ENCODE peak calls at places on chromosomes 4 and X, in six cellular contexts. C, N, M, I, W and U are unnamed samples.

GRCh38 chr4:19134685-19135084 is 1113.1 kb upstream of the LCORL start:
- DNase-seq in C (no peak), N (no peak), M (no peak), I (no peak), W (no peak), U (no peak)

GRCh38 chrX:108019382-108019857 is 25.4 kb upstream of the VSIG1 start:
- DNase-seq in C (no peak), N (no peak), M (peak; percentile 27), I (no peak), W (no peak), U (no peak)

GRCh38 chrX:30949554-30949953 is 60.5 kb upstream of the TAB3 start:
- DNase-seq in C (no peak), N (no peak), M (no peak), I (no peak), W (no peak), U (no peak)

GRCh38 chrX:1481636-1482529 is 29.2 kb upstream of the ASMTL start:
- DNase-seq in C (peak; percentile 85), N (no peak), M (peak; percentile 70), I (peak; percentile 51), W (peak; percentile 71), U (no peak)

GRCh38 chr4:40199999-40200880 is 3.4 kb downstream of the RHOH start:
- DNase-seq in C (no peak), N (no peak), M (peak; percentile 51), I (peak; percentile 41), W (no peak), U (no peak)

GRCh38 chr4:98055800-98056501 is 87.3 kb downstream of the STPG2 start:
- DNase-seq in C (no peak), N (no peak), M (no peak), I (no peak), W (no peak), U (no peak)

GRCh38 chr4:66575024-66575696 is 904.9 kb upstream of the EPHA5 start:
- DNase-seq in C (peak; percentile 76), N (no peak), M (no peak), I (peak; percentile 96), W (no peak), U (peak; percentile 92)

GRCh38 chrX:24979081-24979480 is 36.7 kb downstream of the ARX start:
- DNase-seq in C (no peak), N (no peak), M (no peak), I (no peak), W (no peak), U (no peak)

GRCh38 chr4:7863911-7864681 is 75.6 kb downstream of the AFAP1 start:
- DNase-seq in C (no peak), N (no peak), M (peak; percentile 38), I (no peak), W (no peak), U (no peak)

GRCh38 chr4:8295471-8295870 is 25.9 kb downstream of the HTRA3 start:
- DNase-seq in C (no peak), N (no peak), M (no peak), I (no peak), W (peak; percentile 46), U (peak; percentile 29)

GRCh38 chr4:15756361-15756861 is 21.7 kb upstream of the CD38 start:
- DNase-seq in C (peak; percentile 44), N (no peak), M (peak; percentile 72), I (peak; percentile 75), W (no peak), U (no peak)

GRCh38 chr4:115154826-115155225 is 41.4 kb upstream of the NDST4 start:
- DNase-seq in C (no peak), N (peak; percentile 15), M (no peak), I (no peak), W (no peak), U (no peak)
- H3K4me1 ChIP-seq in C (peaks cover 12% of the 10 kb centered on the region), N (no peaks in the 10 kb centered on the region), M (no peaks in the 10 kb centered on the region), I (no peaks in the 10 kb centered on the region), W (no peaks in the 10 kb centered on the region), U (no peaks in the 10 kb centered on the region)

GRCh38 chr4:158825443-158826036 is 56.7 kb downstream of the FNIP2 start:
- DNase-seq in C (no peak), N (no peak), M (no peak), I (no peak), W (no peak), U (no peak)
- H3K4me1 ChIP-seq in C (peaks cover 62% of the 10 kb centered on the region), N (no peaks in the 10 kb centered on the region), M (no peaks in the 10 kb centered on the region), I (peaks cover 18% of the 10 kb centered on the region), W (peaks cover 69% of the 10 kb centered on the region), U (peaks cover 3% of the 10 kb centered on the region)

DNA sequence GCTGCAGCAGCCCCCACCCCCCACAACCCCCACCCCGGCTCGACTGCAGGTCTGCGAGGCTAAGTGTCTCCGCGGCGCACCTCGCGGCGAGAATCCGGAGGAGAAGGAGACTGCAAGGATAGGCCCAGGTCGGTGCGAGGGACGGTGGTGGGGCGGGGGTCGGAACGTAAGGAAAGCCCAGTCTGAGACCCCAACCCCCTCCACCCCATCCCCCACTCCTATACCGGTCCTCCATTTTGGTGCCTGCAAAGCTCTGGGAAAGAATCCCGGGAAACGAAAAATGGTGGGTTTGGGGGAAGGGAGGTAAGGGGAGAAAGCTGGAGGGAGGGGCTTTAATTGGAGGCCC is 614 bp downstream of the BEX3 start:
- DNase-seq in C (peak; percentile 51), N (no peak), M (peak; percentile 11), I (peak; percentile 11), W (no peak), U (no peak)
- H3K4me1 ChIP-seq in C (peaks cover 5% of the 10 kb centered on the region), N (no peaks in the 10 kb centered on the region), M (no peaks in the 10 kb centered on the region), I (no peaks in the 10 kb centered on the region), W (no peaks in the 10 kb centered on the region), U (peaks cover 16% of the 10 kb centered on the region)

GRCh38 chrX:9560219-9560618 is 95.4 kb downstream of the TBL1X start:
- DNase-seq in C (no peak), N (no peak), M (no peak), I (no peak), W (no peak), U (no peak)

GRCh38 chrX:9562851-9563250 is 98.0 kb downstream of the TBL1X start:
- DNase-seq in C (peak; percentile 89), N (no peak), M (no peak), I (peak; percentile 90), W (no peak), U (peak; percentile 66)

GRCh38 chrX:9561199-9561598 is 96.3 kb downstream of the TBL1X start:
- DNase-seq in C (no peak), N (no peak), M (no peak), I (no peak), W (no peak), U (no peak)

GRCh38 chrX:9569875-9570274 is 105.0 kb downstream of the TBL1X start:
- DNase-seq in C (peak; percentile 71), N (no peak), M (no peak), I (peak; percentile 88), W (no peak), U (no peak)

DNA sequence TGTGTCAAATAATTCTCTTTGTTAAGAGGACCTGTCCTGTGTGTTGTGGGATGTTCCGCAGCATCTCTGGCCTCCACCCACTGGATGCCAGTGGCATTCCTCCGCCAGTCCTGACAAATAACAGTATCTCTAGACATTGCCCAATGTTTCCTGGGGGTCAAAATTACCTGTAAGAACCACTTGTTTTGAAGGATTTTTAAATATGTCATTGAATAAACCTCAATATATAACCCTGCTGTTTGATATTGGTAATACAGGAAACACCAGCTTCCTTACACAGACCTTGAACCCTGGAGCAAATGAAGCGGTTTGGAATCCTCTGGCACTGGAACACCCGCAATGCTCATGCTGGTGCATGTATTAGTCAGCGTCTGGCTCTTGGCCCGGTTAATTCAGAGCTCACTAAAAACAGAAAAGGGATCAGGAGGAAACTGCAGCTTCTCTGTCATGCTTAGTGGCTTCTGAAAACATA is 101.3 kb downstream of the TBL1X start:
- DNase-seq in C (peak; percentile 82), N (no peak), M (no peak), I (peak; percentile 88), W (no peak), U (peak; percentile 61)
- H3K4me1 ChIP-seq in C (no peaks in the 10 kb centered on the region), N (no peaks in the 10 kb centered on the region), M (peaks cover 19% of the 10 kb centered on the region), I (peaks cover 28% of the 10 kb centered on the region), W (no peaks in the 10 kb centered on the region), U (peaks cover 27% of the 10 kb centered on the region)

GRCh38 chr4:186684220-186684619 is 39.4 kb downstream of the FAT1 start:
- DNase-seq in C (no peak), N (no peak), M (no peak), I (no peak), W (no peak), U (no peak)

GRCh38 chr4:186684889-186685309 is 38.8 kb downstream of the FAT1 start:
- DNase-seq in C (no peak), N (no peak), M (no peak), I (no peak), W (no peak), U (no peak)

GRCh38 chr4:186676531-186677158 is 47.0 kb downstream of the FAT1 start:
- DNase-seq in C (peak; percentile 81), N (no peak), M (no peak), I (peak; percentile 97), W (no peak), U (no peak)

GRCh38 chr4:186685744-186686143 is 37.9 kb downstream of the FAT1 start:
- DNase-seq in C (peak; percentile 84), N (no peak), M (no peak), I (peak; percentile 96), W (no peak), U (no peak)

GRCh38 chr4:186680649-186681048 is 43.0 kb downstream of the FAT1 start:
- DNase-seq in C (no peak), N (no peak), M (no peak), I (no peak), W (no peak), U (no peak)
- H3K4me1 ChIP-seq in C (peaks cover 35% of the 10 kb centered on the region), N (peaks cover 9% of the 10 kb centered on the region), M (no peaks in the 10 kb centered on the region), I (peaks cover 30% of the 10 kb centered on the region), W (peaks cover 2% of the 10 kb centered on the region), U (peaks cover 36% of the 10 kb centered on the region)

DNA sequence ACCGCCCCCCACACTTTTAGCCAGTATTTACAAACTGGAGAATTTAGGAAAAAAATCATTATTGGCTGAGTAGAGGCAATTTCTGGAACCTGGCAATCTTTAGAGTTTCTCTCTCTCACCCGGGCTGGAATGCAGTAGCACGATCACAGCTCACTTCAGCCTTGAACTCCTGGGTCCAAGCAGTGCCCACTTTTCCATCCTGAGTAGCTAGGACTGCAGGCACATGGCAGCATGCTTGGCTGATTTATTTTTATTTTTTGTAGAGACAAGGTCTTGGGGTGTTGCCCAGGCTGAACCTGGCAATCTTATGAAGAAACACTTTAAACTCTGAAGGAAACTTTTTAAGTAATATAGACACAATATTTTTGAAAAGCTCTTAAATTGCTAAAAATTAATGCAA is 120.1 kb downstream of the AFF1 start:
- DNase-seq in C (no peak), N (no peak), M (no peak), I (no peak), W (no peak), U (no peak)
- H3K4me1 ChIP-seq in C (peaks cover 40% of the 10 kb centered on the region), N (no peaks in the 10 kb centered on the region), M (no peaks in the 10 kb centered on the region), I (peaks cover 5% of the 10 kb centered on the region), W (peaks cover 57% of the 10 kb centered on the region), U (no peaks in the 10 kb centered on the region)

GRCh38 chr4:94480362-94480951 is 28.7 kb downstream of the PDLIM5 start:
- DNase-seq in C (no peak), N (no peak), M (no peak), I (no peak), W (no peak), U (no peak)

GRCh38 chr4:94484818-94485217 is 33.1 kb downstream of the PDLIM5 start:
- DNase-seq in C (no peak), N (no peak), M (no peak), I (no peak), W (no peak), U (no peak)

GRCh38 chr4:94479358-94480141 is 27.8 kb downstream of the PDLIM5 start:
- DNase-seq in C (no peak), N (no peak), M (no peak), I (no peak), W (no peak), U (no peak)

GRCh38 chr4:94486372-94486801 is 34.6 kb downstream of the PDLIM5 start:
- DNase-seq in C (peak; percentile 55), N (no peak), M (no peak), I (peak; percentile 74), W (no peak), U (no peak)

GRCh38 chr4:94483895-94484294 is 32.2 kb downstream of the PDLIM5 start:
- DNase-seq in C (no peak), N (no peak), M (no peak), I (no peak), W (no peak), U (no peak)
- H3K4me1 ChIP-seq in C (peaks cover 60% of the 10 kb centered on the region), N (peaks cover 4% of the 10 kb centered on the region), M (no peaks in the 10 kb centered on the region), I (peaks cover 11% of the 10 kb centered on the region), W (peaks cover 3% of the 10 kb centered on the region), U (peaks cover 47% of the 10 kb centered on the region)